ENCODE peak calls at places on chromosomes 4 and X, in seven cellular contexts. I is A673, N is cardiac fibroblast, S is left ventricle myocardium inferior, C is K562, Y is astrocyte, H is kidney epithelial cell. J is an unnamed sample.

GRCh38 chr4:184792334-184792733 is 33.4 kb downstream of the ACSL1 start:
- DNase-seq in I (no peak), H (no peak), C (no peak), Y (peak), S (no peak), N (no peak), J (no peak)

GRCh38 chr4:26570596-26570995 is 13.3 kb upstream of the TBC1D19 start:
- DNase-seq in I (no peak), C (no peak), S (no peak), N (no peak), H (no peak), Y (peak), J (no peak)

GRCh38 chrX:48645669-48646068 is 37.9 kb upstream of the WAS start:
- DNase-seq in Y (no peak), H (no peak), S (no peak), C (no peak), N (no peak), I (no peak), J (no peak)

GRCh38 chrX:70554081-70554480 is 109.4 kb downstream of the DLG3 start:
- DNase-seq in N (peak), Y (peak), S (no peak), I (peak), H (no peak), C (peak), J (no peak)

GRCh38 chrX:142068365-142068764 is 136.7 kb downstream of the MAGEC2 start:
- DNase-seq in Y (no peak), N (peak), S (no peak), C (no peak), H (no peak), I (no peak), J (no peak)

GRCh38 chrX:81900522-81900921 is 698.6 kb downstream of the SH3BGRL start:
- DNase-seq in I (no peak), S (no peak), C (no peak), Y (no peak), N (no peak), H (no peak), J (no peak)

GRCh38 chrX:151977009-151977408 is 2.5 kb upstream of the GABRE start:
- DNase-seq in I (no peak), C (no peak), N (no peak), H (no peak), Y (no peak), S (no peak), J (no peak)

GRCh38 chr4:59728496-59728895 is 1471.6 kb upstream of the ADGRL3 start:
- DNase-seq in H (no peak), N (no peak), S (no peak), I (no peak), Y (no peak), C (no peak), J (no peak)

GRCh38 chr4:186810613-186811150 is 87.0 kb upstream of the FAT1 start:
- DNase-seq in S (no peak), N (no peak), H (no peak), Y (no peak), I (peak), C (no peak), J (no peak)

GRCh38 chr4:49032440-49033161 is 46.5 kb downstream of the CWH43 start:
- DNase-seq in S (no peak), I (peak), C (peak), Y (no peak), N (peak), H (no peak), J (peak)

GRCh38 chr4:12889054-12889453 is 595.1 kb downstream of the RAB28 start:
- DNase-seq in Y (peak), H (no peak), N (peak), I (no peak), S (peak), C (no peak), J (no peak)

GRCh38 chrX:69133561-69134542 is 31.4 kb downstream of the PJA1 start:
- DNase-seq in C (peak), Y (peak), S (no peak), H (no peak), N (peak), I (peak), J (peak)

GRCh38 chrX:119423631-119424030 is 24.5 kb downstream of the SLC25A43 start:
- DNase-seq in H (no peak), I (no peak), S (no peak), Y (no peak), N (no peak), C (no peak), J (no peak)

GRCh38 chr4:53004497-53005148 is 142.5 kb downstream of the RASL11B start:
- DNase-seq in Y (no peak), H (no peak), S (no peak), N (no peak), I (no peak), C (no peak), J (no peak)

GRCh38 chr4:54658321-54659093 is 750 bp downstream of the KIT start:
- DNase-seq in C (peak), S (peak), Y (peak), N (peak), I (peak), H (no peak), J (peak)

GRCh38 chr4:105092356-105092755 is 54.3 kb upstream of the TET2 start:
- DNase-seq in N (peak), H (peak), Y (peak), C (no peak), S (no peak), I (peak), J (no peak)

GRCh38 chr4:87122252-87122651 is 98.2 kb downstream of the KLHL8 start:
- DNase-seq in S (no peak), I (peak), H (no peak), N (no peak), Y (no peak), C (no peak), J (no peak)

GRCh38 chr4:25592670-25593069 is 63.0 kb upstream of the SLC34A2 start:
- DNase-seq in I (no peak), C (no peak), S (no peak), N (no peak), H (no peak), Y (no peak), J (no peak)

GRCh38 chrX:69137371-69137881 is 27.8 kb downstream of the PJA1 start:
- DNase-seq in H (no peak), I (no peak), N (peak), S (no peak), C (no peak), Y (peak), J (no peak)

GRCh38 chrX:68121371-68121770 is 311.9 kb downstream of the OPHN1 start:
- DNase-seq in I (no peak), N (no peak), Y (no peak), H (no peak), S (no peak), C (no peak), J (no peak)

GRCh38 chr4:150039790-150040189 is 38.5 kb upstream of the DCLK2 start:
- DNase-seq in N (no peak), C (no peak), S (no peak), H (no peak), I (peak), Y (no peak), J (no peak)

GRCh38 chr4:1512738-1513660 is 106.8 kb upstream of the NKX1-1 start:
- DNase-seq in Y (no peak), C (peak), N (peak), I (peak), S (peak), H (no peak), J (peak)
- TF ChIP-seq CTCF in Y (peak), C (peak), N (no peak), I (peak), S (peak), H (no peak), J (peak)

GRCh38 chr4:173500841-173501591 is 29.0 kb downstream of the HAND2 start:
- DNase-seq in I (no peak), S (no peak), H (no peak), Y (no peak), C (no peak), N (no peak), J (no peak)

GRCh38 chr4:173503330-173504180 is 26.5 kb downstream of the HAND2 start:
- DNase-seq in H (no peak), C (no peak), I (no peak), S (no peak), N (no peak), Y (no peak), J (no peak)

GRCh38 chr4:173499568-173500535 is 30.2 kb downstream of the HAND2 start:
- DNase-seq in I (no peak), C (no peak), S (no peak), N (no peak), Y (no peak), H (no peak), J (no peak)

GRCh38 chr4:173504181-173504503 is 25.9 kb downstream of the HAND2 start:
- DNase-seq in C (no peak), S (peak), I (no peak), H (no peak), N (no peak), Y (no peak), J (no peak)

DNA sequence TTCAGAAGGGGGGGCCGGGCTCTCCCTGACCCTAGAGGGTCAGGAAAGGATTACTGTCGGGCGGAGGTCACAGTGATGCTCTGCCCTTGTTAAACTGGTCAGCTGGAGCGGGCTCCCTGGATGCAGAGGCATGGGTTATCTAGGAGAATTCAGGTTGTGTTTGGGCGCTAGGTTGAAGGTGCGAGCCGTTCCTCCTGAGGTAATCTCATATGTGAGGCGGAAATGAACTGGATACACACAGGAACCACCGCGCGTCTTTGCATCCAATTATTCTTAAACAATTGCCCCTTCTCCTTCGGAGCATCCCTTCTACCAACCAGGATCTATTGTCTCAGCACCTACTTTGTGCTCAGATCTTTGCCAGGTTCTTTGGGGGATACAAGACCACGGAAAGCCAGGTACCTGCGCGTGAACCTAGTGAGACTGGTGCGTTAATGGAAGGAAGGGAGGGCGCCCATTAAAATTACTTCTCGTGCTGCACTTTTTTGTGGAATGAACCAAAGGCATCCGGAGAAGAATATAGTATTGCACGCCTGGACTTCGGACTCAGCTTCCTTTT is 28.4 kb downstream of the HAND2 start:
- DNase-seq in H (no peak), C (no peak), N (no peak), Y (no peak), I (no peak), S (no peak), J (no peak)
- H3K4me3 ChIP-seq in H (no peak), C (no peak), N (no peak), Y (peak), I (no peak), S (no peak), J (no peak)

GRCh38 chr4:80321341-80321740 is 14.2 kb upstream of the CFAP299 start:
- DNase-seq in I (no peak), S (no peak), N (no peak), Y (no peak), H (no peak), C (no peak), J (no peak)

GRCh38 chr4:80324171-80324570 is 11.4 kb upstream of the CFAP299 start:
- DNase-seq in H (no peak), N (no peak), S (no peak), C (no peak), I (no peak), Y (no peak), J (no peak)

GRCh38 chr4:80321776-80322175 is 13.8 kb upstream of the CFAP299 start:
- DNase-seq in Y (no peak), C (no peak), I (no peak), H (no peak), N (no peak), S (no peak), J (no peak)

DNA sequence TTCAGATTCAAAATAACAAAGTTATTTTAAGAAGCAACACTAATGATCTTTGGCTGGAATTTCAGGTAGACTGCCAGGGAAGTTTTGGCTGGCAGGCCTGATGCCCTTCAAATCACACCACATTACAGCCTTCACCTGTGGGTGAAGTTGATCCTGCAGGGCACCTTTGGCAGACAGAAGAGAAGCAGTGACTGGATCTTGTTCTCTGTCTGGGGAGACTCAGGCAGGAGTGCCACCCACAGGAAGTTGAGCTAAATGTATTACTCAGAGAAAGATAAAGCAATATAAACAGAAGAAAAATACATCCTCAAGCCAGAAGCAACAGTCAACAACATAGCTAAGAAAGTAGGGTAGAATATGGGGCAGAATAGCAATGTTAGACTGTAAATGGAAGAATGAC is 12.8 kb upstream of the CFAP299 start:
- DNase-seq in Y (peak), C (peak), I (no peak), N (peak), S (no peak), H (no peak), J (peak)
- TF ChIP-seq CTCF in Y (peak), C (peak), I (no peak), N (peak), S (peak), H (peak), J (peak)

GRCh38 chr4:72566573-72566972 is 2.4 kb downstream of the ADAMTS3 start:
- DNase-seq in N (no peak), C (no peak), S (no peak), I (no peak), Y (no peak), H (no peak), J (no peak)

GRCh38 chr4:72568959-72569718 is at the start of gene ADAMTS3:
- DNase-seq in Y (peak), H (peak), S (peak), N (peak), I (peak), C (peak), J (peak)

GRCh38 chr4:72569719-72570235 is 756 bp upstream of the ADAMTS3 start:
- DNase-seq in C (no peak), N (peak), Y (no peak), S (no peak), H (no peak), I (no peak), J (peak)

GRCh38 chr4:72567036-72567435 is 2.0 kb downstream of the ADAMTS3 start:
- DNase-seq in I (no peak), H (no peak), S (no peak), C (no peak), Y (no peak), N (no peak), J (no peak)

DNA sequence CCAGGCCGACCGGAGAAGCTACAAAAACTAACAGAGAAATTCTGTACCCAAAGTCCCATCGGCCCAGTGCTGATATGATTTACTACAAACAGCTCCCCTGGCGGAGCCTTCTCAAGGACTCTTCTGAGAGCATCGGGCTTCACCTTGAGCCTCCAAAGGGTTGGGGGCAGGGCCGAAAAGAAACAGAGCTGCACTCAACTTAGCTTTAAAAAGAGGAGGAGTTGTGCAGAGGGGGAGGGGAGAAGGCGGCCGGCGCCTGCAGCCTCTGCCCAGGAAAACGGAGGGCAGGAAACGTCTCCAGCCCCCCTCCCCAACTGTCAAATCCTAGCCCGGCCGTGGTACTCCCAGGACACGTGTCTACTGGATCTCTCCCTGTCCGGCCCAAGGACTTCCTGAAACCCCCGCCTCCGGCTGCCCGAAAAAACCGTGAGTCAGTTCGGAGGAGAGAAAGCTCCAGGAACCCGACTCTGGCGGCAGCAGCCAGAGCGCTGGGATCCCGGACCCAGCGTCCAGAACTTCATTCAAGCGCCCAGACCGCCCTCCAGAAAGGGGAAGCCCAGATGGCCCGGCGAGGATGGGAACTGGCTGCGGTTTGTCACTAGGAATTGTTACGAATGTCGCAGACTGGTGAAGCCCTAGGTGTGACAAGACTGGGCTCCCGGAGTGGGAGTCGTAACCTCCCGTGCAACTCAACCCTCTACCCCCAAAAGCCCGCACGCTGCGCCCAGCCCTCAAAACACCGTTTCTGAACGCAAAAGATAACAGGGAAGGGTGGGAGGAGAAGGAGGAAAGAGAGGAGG is 1.0 kb downstream of the ADAMTS3 start:
- DNase-seq in I (peak), C (peak), S (peak), H (peak), N (peak), Y (peak), J (peak)
- H3K4me3 ChIP-seq in I (peak), C (peak), S (peak), H (peak), N (peak), Y (peak), J (peak)